ENCODE peak calls at places on chromosomes 13 and 19, in six cellular contexts. T, M, P, U, Y and X are unnamed samples.

GRCh38 chr13:82330499-82330898 is 1551.8 kb downstream of the SLITRK1 start:
- DNase-seq in P (no peak), T (no peak), M (no peak), Y (no peak), U (no peak), X (peak)

GRCh38 chr19:37227996-37228395 is 10.0 kb downstream of the ZNF383 start:
- DNase-seq in U (no peak), M (no peak), T (no peak), Y (no peak), P (no peak), X (no peak)

GRCh38 chr19:10009269-10009665 is 1.0 kb downstream of the COL5A3 start:
- DNase-seq in P (peak), U (peak), M (peak), T (peak), Y (peak), X (no peak)

GRCh38 chr19:22620912-22621311 is 13.2 kb upstream of the ZNF492 start:
- DNase-seq in M (no peak), Y (no peak), T (no peak), P (no peak), U (no peak), X (no peak)

GRCh38 chr13:31096624-31097302 is 64.9 kb downstream of the HSPH1 start:
- DNase-seq in M (no peak), T (no peak), P (no peak), Y (no peak), U (no peak), X (no peak)

GRCh38 chr13:31846984-31847752 is 107.8 kb downstream of the RXFP2 start:
- DNase-seq in T (no peak), Y (peak), M (no peak), P (no peak), U (no peak), X (no peak)

GRCh38 chr19:50478901-50479715 is 2.5 kb upstream of the GARIN5A start:
- DNase-seq in T (peak), U (no peak), P (no peak), M (no peak), Y (peak), X (no peak)

GRCh38 chr13:51733656-51734334 is 70.2 kb downstream of the DHRS12 start:
- DNase-seq in P (no peak), M (no peak), Y (no peak), U (no peak), T (peak), X (no peak)

GRCh38 chr19:6739884-6740588 is 556 bp downstream of the TRIP10 start:
- DNase-seq in P (no peak), U (peak), T (no peak), Y (no peak), M (peak), X (no peak)

GRCh38 chr19:44869728-44870470 is 21.2 kb upstream of the TOMM40 start:
- DNase-seq in T (peak), M (peak), U (no peak), P (no peak), Y (no peak), X (no peak)